ENCODE peak calls at places on chromosomes 12 and 14, in seven cellular contexts. Q, O, G, D, S, F and I are unnamed samples. For H3K4me1, the result is how much of the 10 kb centered on the place peaks cover.

GRCh38 chr12:52230364-52231281 is 2.4 kb upstream of the KRT7 start:
- DNase-seq in S (no peak), D (no peak), O (no peak), F (no peak), Q (no peak), G (peak), I (no peak)

GRCh38 chr12:98406378-98406777 is 109.0 kb upstream of the TMPO start:
- DNase-seq in O (no peak), S (no peak), G (no peak), F (no peak), D (no peak), Q (no peak), I (no peak)

GRCh38 chr12:48021485-48022179 is 17.4 kb upstream of the COL2A1 start:
- DNase-seq in S (no peak), F (no peak), D (peak), O (peak), G (no peak), Q (no peak), I (no peak)

GRCh38 chr12:123267991-123268843 is 3.4 kb downstream of the CDK2AP1 start:
- DNase-seq in Q (no peak), F (peak), D (peak), S (no peak), O (no peak), G (no peak), I (no peak)

GRCh38 chr12:91741932-91742331 is 403.7 kb downstream of the BTG1 start:
- DNase-seq in F (no peak), Q (no peak), D (no peak), G (no peak), S (no peak), O (no peak), I (no peak)

GRCh38 chr12:132268674-132269073 is 60.7 kb downstream of the GALNT9 start:
- DNase-seq in D (no peak), Q (no peak), S (no peak), O (no peak), G (no peak), F (no peak), I (no peak)

GRCh38 chr12:98503343-98503592 is 12.1 kb upstream of the TMPO start:
- DNase-seq in G (peak), Q (peak), D (peak), O (peak), S (peak), F (peak), I (peak)

GRCh38 chr14:39488600-39488999 is 56.4 kb upstream of the FBXO33 start:
- DNase-seq in D (no peak), F (no peak), O (no peak), Q (peak), G (no peak), S (no peak), I (no peak)

GRCh38 chr12:47889040-47889439 is 15.8 kb downstream of the VDR start:
- DNase-seq in O (no peak), D (no peak), S (no peak), G (no peak), Q (peak), F (no peak), I (no peak)

GRCh38 chr12:76346798-76347420 is 1.3 kb downstream of the BBS10 start:
- DNase-seq in S (peak), G (no peak), D (no peak), O (no peak), F (no peak), Q (peak), I (no peak)

GRCh38 chr14:71931492-71932228 is 569 bp upstream of the RGS6 start:
- DNase-seq in O (no peak), Q (peak), G (no peak), F (no peak), D (no peak), S (peak), I (no peak)

GRCh38 chr12:120235369-120236123 is 30.0 kb downstream of the PXN start:
- DNase-seq in F (peak), Q (no peak), G (no peak), O (no peak), S (no peak), D (no peak), I (no peak)
- TF ChIP-seq CTCF in F (no peak), Q (peak), G (no peak), O (no peak), S (no peak), D (no peak), I (no peak)

DNA sequence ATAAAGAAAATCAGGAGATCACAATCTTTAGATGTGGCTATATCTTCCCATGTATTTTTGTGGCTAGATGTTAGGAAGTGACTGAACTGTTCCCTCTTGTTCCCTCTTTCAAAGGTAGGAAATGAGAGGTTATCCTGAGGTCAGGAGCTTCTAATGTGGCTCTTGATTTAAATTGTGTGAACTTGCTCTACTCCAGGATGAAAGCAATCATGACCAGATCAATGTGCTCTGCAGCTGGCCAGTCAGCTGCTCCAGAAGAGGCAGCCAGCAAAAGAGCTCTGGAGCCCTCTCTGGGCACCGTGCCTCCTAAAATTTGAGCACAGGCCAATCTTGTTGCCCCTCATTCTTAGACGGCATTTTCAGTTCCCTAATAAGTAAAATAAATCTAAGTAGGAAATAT is 32.0 kb downstream of the CDK17 start:
- DNase-seq in D (no peak), S (no peak), O (no peak), G (no peak), F (no peak), Q (no peak), I (no peak)
- H3K4me1 ChIP-seq in D (half or more), S (under half), O (half or more), G (under half), F (under half), Q (under half), I (under half)

GRCh38 chr12:104356231-104357115 is 52.9 kb downstream of the EID3 start:
- DNase-seq in F (no peak), G (peak), Q (no peak), D (no peak), O (no peak), S (no peak), I (no peak)
- TF ChIP-seq POLR2A in F (no peak), G (no peak), Q (no peak), D (no peak), O (no peak), S (no peak), I (no peak)

GRCh38 chr12:86373813-86374212 is 117.6 kb upstream of the MGAT4C start:
- DNase-seq in D (no peak), G (no peak), O (no peak), S (no peak), F (no peak), Q (no peak), I (no peak)

GRCh38 chr12:86379337-86379736 is 123.1 kb upstream of the MGAT4C start:
- DNase-seq in D (no peak), O (no peak), F (no peak), S (no peak), G (no peak), Q (no peak), I (no peak)

DNA sequence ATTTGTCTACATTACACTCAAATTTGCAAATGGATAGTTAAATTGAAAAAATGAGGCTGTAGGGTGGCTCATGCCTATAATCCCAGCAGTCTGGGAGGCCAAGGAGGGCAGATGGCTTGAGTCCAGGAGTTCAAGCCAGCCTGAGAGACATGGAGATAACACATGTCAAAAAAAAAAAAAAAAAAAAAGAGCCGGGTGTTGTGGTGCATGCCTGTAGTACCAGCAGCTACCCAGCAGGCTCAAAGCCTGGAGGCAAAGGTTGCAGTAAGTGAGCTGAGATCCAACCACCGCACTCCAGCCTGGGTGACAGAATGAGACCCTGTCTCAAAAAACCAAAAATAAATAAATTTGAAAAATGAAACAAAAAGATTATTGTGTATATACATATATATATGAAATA is 119.9 kb upstream of the MGAT4C start:
- DNase-seq in G (no peak), O (no peak), D (no peak), Q (no peak), F (no peak), S (no peak), I (no peak)
- TF ChIP-seq CTCF in G (no peak), O (no peak), D (no peak), Q (no peak), F (no peak), S (no peak), I (no peak)